ENCODE peak calls at places on chromosomes 2 and 18, in nine cellular contexts. X, I, N, H, U, P, T, G and J are unnamed samples.

GRCh38 chr2:218472980-218473379 is 54.1 kb downstream of the VIL1 start:
- DNase-seq in N (no peak), T (no peak), G (no peak), H (no peak), U (no peak), P (no peak), X (no peak), I (no peak), J (no peak)

GRCh38 chr18:5524660-5525059 is 19.1 kb downstream of the EPB41L3 start:
- DNase-seq in T (no peak), I (no peak), P (no peak), G (no peak), U (no peak), N (no peak), X (no peak), H (no peak), J (no peak)

GRCh38 chr18:76452357-76452756 is 42.7 kb downstream of the ZNF516 start:
- DNase-seq in P (no peak), T (no peak), X (no peak), G (peak; percentile 64), N (no peak), I (no peak), H (no peak), U (no peak), J (peak; percentile 49)

GRCh38 chr2:107325983-107326786 is 440.2 kb upstream of the ST6GAL2 start:
- DNase-seq in N (peak; percentile 42), I (no peak), G (no peak), H (no peak), U (no peak), T (no peak), X (no peak), P (no peak), J (no peak)

GRCh38 chr2:15579641-15580040 is 12.0 kb upstream of the DDX1 start:
- DNase-seq in N (no peak), I (no peak), T (no peak), X (no peak), H (no peak), P (no peak), G (no peak), U (no peak), J (peak; percentile 41)

GRCh38 chr2:111653913-111654312 is 230.1 kb downstream of the ANAPC1 start:
- DNase-seq in I (no peak), P (no peak), G (peak; percentile 49), X (no peak), N (no peak), T (no peak), H (no peak), U (no peak), J (no peak)

GRCh38 chr2:112465373-112465772 is 16.6 kb upstream of the TTL start:
- DNase-seq in T (no peak), N (no peak), G (no peak), I (no peak), H (peak; percentile 18), X (no peak), U (no peak), P (no peak), J (peak; percentile 17)

GRCh38 chr2:197097578-197098366 is 171.3 kb upstream of the PGAP1 start:
- DNase-seq in X (no peak), U (peak; percentile 77), G (peak; percentile 13), N (no peak), P (no peak), I (peak; percentile 88), H (no peak), T (no peak), J (peak; percentile 59)

GRCh38 chr2:181440919-181441318 is 16.3 kb upstream of the ITGA4 start:
- DNase-seq in N (no peak), X (no peak), T (no peak), I (no peak), G (no peak), U (no peak), H (no peak), P (no peak), J (no peak)

GRCh38 chr18:75207298-75208054 is 1.5 kb downstream of the PTGR3 start:
- DNase-seq in T (no peak), P (no peak), H (no peak), X (no peak), I (no peak), G (no peak), N (no peak), U (no peak), J (peak; percentile 37)

GRCh38 chr2:3091696-3092095 is 285.9 kb downstream of the EIPR1 start:
- DNase-seq in X (no peak), H (no peak), N (no peak), P (no peak), T (no peak), U (no peak), I (no peak), G (no peak), J (no peak)

GRCh38 chr2:8427211-8427610 is 254.6 kb upstream of the ID2 start:
- DNase-seq in X (no peak), N (no peak), U (no peak), G (no peak), I (no peak), T (no peak), H (no peak), P (no peak), J (no peak)

DNA sequence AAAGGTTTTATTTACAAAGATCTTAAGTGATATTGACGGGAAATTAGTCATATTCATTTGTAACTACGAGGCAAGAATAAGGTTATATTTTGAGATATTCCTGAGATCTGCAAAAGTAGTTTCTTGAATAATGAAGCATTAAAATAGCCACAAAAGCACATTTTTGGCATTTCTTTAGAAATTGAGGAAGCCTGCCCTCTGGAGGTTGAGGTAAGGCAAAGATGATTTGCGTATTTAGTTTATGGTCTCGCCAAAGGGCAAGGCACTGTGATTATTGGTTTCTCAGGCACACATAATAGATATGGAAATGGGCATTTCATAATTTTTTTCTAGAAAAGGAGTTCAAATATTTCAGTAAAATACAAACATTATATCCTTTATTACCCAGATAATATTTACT is 143.7 kb upstream of the RPRM start:
- DNase-seq in X (no peak), I (no peak), N (no peak), T (no peak), U (no peak), H (no peak), P (no peak), G (no peak), J (no peak)
- TF ChIP-seq CTCF in X (no peak), I (no peak), N (no peak), T (no peak), U (no peak), H (peak; percentile 14), P (peak; percentile 40), G (no peak), J (peak; percentile 14)

DNA sequence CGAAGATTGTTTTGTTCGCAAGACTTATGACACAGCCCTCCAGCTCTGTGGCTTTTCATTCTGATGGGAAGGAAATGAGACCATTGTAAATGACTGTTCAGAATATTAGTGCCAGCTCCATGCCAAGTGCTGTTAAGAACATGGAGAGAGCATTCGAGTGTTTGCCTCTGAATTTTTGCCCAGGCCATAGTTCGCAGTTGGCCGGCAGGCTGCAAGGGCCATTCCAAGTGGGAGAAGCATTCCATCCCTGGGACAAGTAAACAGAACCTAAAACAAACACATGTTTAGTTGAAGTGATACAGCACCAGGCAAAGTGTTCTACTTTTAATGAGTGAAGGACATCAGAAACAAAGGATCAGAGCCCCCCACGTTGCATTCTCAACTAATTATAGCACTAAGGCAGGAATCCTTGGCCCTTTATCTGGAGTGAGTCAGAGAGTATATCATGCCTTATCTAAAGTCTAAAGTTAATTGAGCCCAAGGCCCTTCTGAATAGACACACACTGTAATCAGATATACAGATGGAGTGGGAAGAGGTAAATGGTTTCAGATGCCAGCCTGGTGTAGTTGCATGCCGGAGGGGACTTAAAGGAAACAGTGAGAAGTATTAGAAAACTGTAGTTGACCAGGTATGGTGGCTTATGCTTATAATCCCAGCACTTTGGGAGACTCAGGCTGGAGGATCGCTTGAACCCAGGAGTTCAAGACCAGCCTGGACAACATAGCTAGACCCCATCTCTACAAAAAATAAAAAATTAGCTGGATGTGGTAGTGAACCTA is 53.3 kb downstream of the NEDD4L start:
- DNase-seq in I (no peak), T (no peak), G (no peak), U (no peak), P (no peak), N (no peak), H (no peak), X (no peak), J (no peak)
- H3K4me3 ChIP-seq in I (no peak overlapping the region), T (no peak overlapping the region), G (no peak overlapping the region), U (no peak overlapping the region), P (no peak overlapping the region), N (no peak overlapping the region), H (no peak overlapping the region), X (no peak overlapping the region), J (no peak overlapping the region)

GRCh38 chr2:236562434-236562833 is 7.2 kb upstream of the ACKR3 start:
- DNase-seq in H (peak; percentile 26), T (no peak), I (no peak), X (no peak), N (no peak), P (no peak), G (no peak), U (no peak), J (peak; percentile 28)
- TF ChIP-seq CTCF in H (peak; percentile 44), T (peak; percentile 80), I (peak; percentile 41), X (peak; percentile 57), N (peak; percentile 79), P (peak; percentile 38), G (peak; percentile 53), U (peak; percentile 48), J (peak; percentile 60)

GRCh38 chr2:241466230-241466629 is 42.2 kb downstream of the STK25 start:
- DNase-seq in H (no peak), X (no peak), T (no peak), U (no peak), G (no peak), N (no peak), I (no peak), P (no peak), J (no peak)

GRCh38 chr2:241465543-241465942 is 42.8 kb downstream of the STK25 start:
- DNase-seq in I (no peak), X (no peak), U (no peak), P (no peak), G (no peak), H (no peak), T (no peak), N (no peak), J (no peak)

GRCh38 chr2:241469746-241470145 is 38.6 kb downstream of the STK25 start:
- DNase-seq in G (no peak), I (no peak), P (no peak), U (no peak), X (no peak), H (no peak), N (no peak), T (no peak), J (no peak)

GRCh38 chr2:241463276-241464135 is 44.9 kb downstream of the STK25 start:
- DNase-seq in H (no peak), G (no peak), U (no peak), I (no peak), P (no peak), N (no peak), X (no peak), T (no peak), J (no peak)

DNA sequence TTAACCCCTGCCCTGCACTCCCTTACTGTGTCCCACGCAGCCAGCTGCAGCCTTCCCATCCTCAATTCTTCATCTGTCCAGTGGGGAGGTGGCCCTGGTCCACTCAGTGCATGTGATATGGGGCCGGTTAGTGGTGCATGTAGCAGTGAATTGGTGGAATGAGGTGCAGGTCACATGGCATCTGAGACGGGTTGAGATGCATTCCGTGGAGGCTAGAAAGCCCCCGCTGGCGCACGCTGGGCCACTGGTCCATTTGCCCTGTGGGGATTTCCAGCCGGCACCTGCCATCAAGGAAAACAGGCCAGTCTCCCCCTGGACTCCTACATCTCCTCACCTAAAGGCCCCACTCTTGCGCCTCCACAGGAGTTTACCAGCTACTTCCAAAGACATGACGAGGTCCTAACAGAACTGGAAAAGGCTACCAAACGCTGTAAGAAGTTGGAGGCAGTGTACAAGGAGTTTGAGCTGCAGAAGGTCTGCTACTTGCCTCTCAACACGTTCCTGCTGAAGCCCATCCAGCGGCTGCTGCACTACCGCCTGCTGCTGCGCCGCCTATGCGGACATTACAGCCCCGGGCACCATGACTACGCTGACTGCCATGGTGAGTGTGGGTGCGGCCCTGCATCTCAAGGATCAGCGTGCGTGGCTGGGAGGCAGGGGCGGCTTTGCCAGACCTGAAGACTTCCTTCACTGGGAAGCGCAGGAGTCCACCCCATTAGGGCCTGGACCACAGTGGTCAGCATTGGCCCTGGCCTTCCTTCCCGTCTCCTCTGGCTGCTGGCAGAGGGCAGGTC is 40.4 kb downstream of the STK25 start:
- DNase-seq in H (no peak), G (no peak), N (no peak), U (no peak), I (no peak), X (no peak), P (no peak), T (no peak), J (no peak)
- H3K4me3 ChIP-seq in H (no peak overlapping the region), G (no peak overlapping the region), N (no peak overlapping the region), U (no peak overlapping the region), I (no peak overlapping the region), X (no peak overlapping the region), P (no peak overlapping the region), T (no peak overlapping the region), J (no peak overlapping the region)